ENCODE peak calls at places on chromosomes 5 and 9, in seven cellular contexts. N is left ventricle myocardium inferior; F is CD8-positive, alpha-beta T cell; T is colonic mucosa; A is BE2C; G is cardiac muscle cell; X is transverse colon. S is an unnamed sample.

GRCh38 chr5:152271420-152271819 is 133.7 kb downstream of the NMUR2 start:
- DNase-seq in N (no peak), F (no peak), T (no peak), A (no peak), G (peak; percentile 44), X (no peak), S (no peak)

GRCh38 chr9:127837346-127837745 is 17.1 kb downstream of the ENG start:
- DNase-seq in N (no peak), F (no peak), T (no peak), A (no peak), G (peak; percentile 43), X (no peak), S (no peak)

GRCh38 chr9:134698587-134699342 is 57.2 kb downstream of the COL5A1 start:
- DNase-seq in N (peak; percentile 67), F (peak; percentile 3), T (peak; percentile 60), A (peak; percentile 84), G (peak; percentile 84), X (peak; percentile 66), S (no peak)

GRCh38 chr9:32558408-32558914 is 6.1 kb upstream of the TOPORS start:
- DNase-seq in N (no peak), F (no peak), T (no peak), A (no peak), G (no peak), X (no peak), S (no peak)

GRCh38 chr9:136002886-136003285 is 41.7 kb upstream of the UBAC1 start:
- DNase-seq in N (peak; percentile 48), F (no peak), T (no peak), A (no peak), G (no peak), X (no peak), S (no peak)

GRCh38 chr9:120668399-120668798 is 45.9 kb downstream of the MEGF9 start:
- DNase-seq in N (no peak), F (no peak), T (no peak), A (peak; percentile 26), G (no peak), X (no peak), S (no peak)

GRCh38 chr5:11383506-11384095 is 520.6 kb downstream of the CTNND2 start:
- DNase-seq in N (no peak), F (no peak), T (no peak), A (no peak), G (peak; percentile 19), X (no peak), S (no peak)

GRCh38 chr5:5995819-5996218 is 382.5 kb downstream of the MED10 start:
- DNase-seq in N (no peak), F (no peak), T (no peak), A (no peak), G (no peak), X (no peak), S (no peak)

GRCh38 chr5:56696900-56697299 is 118.4 kb upstream of the MAP3K1 start:
- DNase-seq in N (no peak), F (no peak), T (no peak), A (no peak), G (no peak), X (no peak), S (no peak)

GRCh38 chr9:74951725-74952151 is 974 bp downstream of the C9orf40 start:
- DNase-seq in N (peak; percentile 34), F (peak; percentile 11), T (peak; percentile 45), A (peak; percentile 49), G (peak; percentile 61), X (peak; percentile 55), S (peak; percentile 35)

GRCh38 chr9:94084314-94084713 is at the start of gene PTPDC1:
- DNase-seq in N (no peak), F (no peak), T (no peak), A (peak; percentile 28), G (no peak), X (no peak), S (no peak)

GRCh38 chr9:92035687-92036410 is 79.4 kb downstream of the SPTLC1 start:
- DNase-seq in N (no peak), F (no peak), T (peak; percentile 29), A (no peak), G (no peak), X (peak; percentile 27), S (no peak)

GRCh38 chr5:68953885-68954617 is 139.8 kb upstream of the SLC30A5 start:
- DNase-seq in N (no peak), F (no peak), T (peak; percentile 20), A (no peak), G (no peak), X (no peak), S (no peak)

GRCh38 chr5:171601266-171601881 is 181.9 kb downstream of the FGF18 start:
- DNase-seq in N (no peak), F (no peak), T (no peak), A (no peak), G (no peak), X (no peak), S (no peak)

GRCh38 chr9:20557890-20558608 is 64.2 kb downstream of the MLLT3 start:
- DNase-seq in N (no peak), F (no peak), T (peak; percentile 58), A (no peak), G (no peak), X (peak; percentile 20), S (no peak)

GRCh38 chr5:135386096-135386495 is 12.9 kb downstream of the MACROH2A1 start:
- DNase-seq in N (no peak), F (no peak), T (no peak), A (no peak), G (no peak), X (no peak), S (no peak)

GRCh38 chr5:39394946-39395345 is 29.8 kb downstream of the DAB2 start:
- DNase-seq in N (no peak), F (no peak), T (no peak), A (no peak), G (no peak), X (no peak), S (no peak)

GRCh38 chr9:34558911-34559615 is 30.5 kb downstream of the CNTFR start:
- DNase-seq in N (no peak), F (no peak), T (no peak), A (no peak), G (no peak), X (no peak), S (no peak)

GRCh38 chr5:175859916-175860315 is 11.5 kb upstream of the CPLX2 start:
- DNase-seq in N (no peak), F (no peak), T (no peak), A (no peak), G (no peak), X (no peak), S (no peak)

GRCh38 chr5:141747152-141747640 is 65.2 kb upstream of the ARAP3 start:
- DNase-seq in N (peak; percentile 87), F (no peak), T (peak; percentile 34), A (peak; percentile 98), G (peak; percentile 42), X (peak; percentile 51), S (peak; percentile 47)

GRCh38 chr9:107750741-107751521 is 261.4 kb upstream of the KLF4 start:
- DNase-seq in N (peak; percentile 82), F (no peak), T (peak; percentile 65), A (no peak), G (no peak), X (peak; percentile 72), S (peak; percentile 94)

GRCh38 chr9:123787411-123787810 is 142.5 kb downstream of the DENND1A start:
- DNase-seq in N (no peak), F (no peak), T (no peak), A (no peak), G (no peak), X (no peak), S (no peak)

GRCh38 chr5:155530046-155530445 is 516.5 kb downstream of the KIF4B start:
- DNase-seq in N (no peak), F (no peak), T (no peak), A (no peak), G (no peak), X (no peak), S (no peak)

GRCh38 chr9:16335788-16336580 is 534.5 kb downstream of the BNC2 start:
- DNase-seq in N (peak; percentile 62), F (no peak), T (peak; percentile 44), A (no peak), G (no peak), X (peak; percentile 43), S (peak; percentile 88)

GRCh38 chr5:94433393-94434149 is 184.8 kb downstream of the KIAA0825 start:
- DNase-seq in N (no peak), F (no peak), T (no peak), A (no peak), G (no peak), X (no peak), S (no peak)

GRCh38 chr5:179530069-179530998 is 20.0 kb upstream of the RUFY1 start:
- DNase-seq in N (peak; percentile 79), F (peak; percentile 67), T (peak; percentile 68), A (no peak), G (peak; percentile 39), X (peak; percentile 72), S (no peak)

GRCh38 chr5:24693609-24694008 is 48.8 kb upstream of the CDH10 start:
- DNase-seq in N (no peak), F (no peak), T (no peak), A (no peak), G (no peak), X (no peak), S (no peak)

DNA sequence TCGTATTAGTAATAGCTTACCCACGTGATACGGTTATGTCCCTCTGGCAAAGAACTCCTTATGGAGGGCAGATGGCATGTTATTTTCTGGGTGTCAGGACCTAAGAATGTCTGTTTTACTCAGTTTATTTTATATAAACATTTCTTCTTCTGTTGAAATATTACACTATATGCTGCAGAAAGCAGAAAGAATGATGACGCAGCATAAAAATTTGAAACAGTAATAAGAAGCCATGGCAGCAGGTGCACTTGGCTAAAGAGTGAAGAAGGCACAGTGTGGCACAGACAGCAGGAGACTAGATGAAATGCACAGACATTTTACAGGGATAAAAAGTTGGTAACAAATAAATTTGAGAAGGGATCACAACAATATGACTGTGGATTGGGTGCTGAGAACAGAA is 46.3 kb upstream of the CDH10 start:
- DNase-seq in N (no peak), F (no peak), T (no peak), A (no peak), G (no peak), X (no peak), S (no peak)
- H3K9me3 ChIP-seq in N (peaks cover 45% of the 10 kb centered on the region), F (no peaks in the 10 kb centered on the region), T (no peaks in the 10 kb centered on the region), A (no peaks in the 10 kb centered on the region), G (no peaks in the 10 kb centered on the region), X (no peaks in the 10 kb centered on the region), S (no peaks in the 10 kb centered on the region)

GRCh38 chr9:118829334-118829733 is 539.9 kb downstream of the BRINP1 start:
- DNase-seq in N (no peak), F (no peak), T (no peak), A (no peak), G (peak; percentile 41), X (no peak), S (no peak)
- TF ChIP-seq CTCF in N (peak; percentile 70), F (no peak), T (no peak), A (no peak), G (no peak), X (no peak), S (peak; percentile 57)

GRCh38 chr5:65699338-65699737 is 22.6 kb downstream of the SGTB start:
- DNase-seq in N (no peak), F (no peak), T (no peak), A (no peak), G (no peak), X (no peak), S (no peak)
- H3K36me3 ChIP-seq in N (peaks cover 28% of the 10 kb centered on the region), F (peaks cover 35% of the 10 kb centered on the region), T (no peaks in the 10 kb centered on the region), A (peaks cover 11% of the 10 kb centered on the region), G (no peaks in the 10 kb centered on the region), X (no peaks in the 10 kb centered on the region), S (peaks cover 25% of the 10 kb centered on the region)

DNA sequence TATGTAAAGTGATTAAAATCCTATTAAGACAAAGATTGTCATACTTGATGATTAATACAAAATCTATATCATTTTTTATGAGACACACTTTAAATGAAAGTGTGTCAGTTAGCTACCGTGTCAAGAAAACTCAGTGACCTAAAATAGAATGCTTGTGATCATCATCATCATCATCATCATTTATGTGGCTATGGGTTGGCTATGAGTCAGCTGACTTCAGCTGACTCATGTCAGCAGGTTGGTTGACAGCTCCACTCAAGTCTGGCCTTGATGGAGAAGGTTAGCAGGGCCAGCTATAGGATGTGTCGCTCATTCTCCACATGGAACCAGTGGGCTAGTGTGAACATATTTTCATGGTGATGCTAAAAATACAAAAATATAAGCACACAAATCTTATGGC is 43.8 kb upstream of the ZNF300 start:
- DNase-seq in N (no peak), F (no peak), T (no peak), A (no peak), G (no peak), X (no peak), S (no peak)
- H3K9me3 ChIP-seq in N (peaks cover 92% of the 10 kb centered on the region), F (peaks cover 14% of the 10 kb centered on the region), T (peaks cover 4% of the 10 kb centered on the region), A (no peaks in the 10 kb centered on the region), G (peaks cover 4% of the 10 kb centered on the region), X (peaks cover 43% of the 10 kb centered on the region), S (no peaks in the 10 kb centered on the region)

S was measured in tibial artery.